ENCODE peak calls at places on chromosome 1, in five cellular contexts. One of them, this sample, is unnamed.

GRCh38 chr1:23814016-23814415 is 11.2 kb downstream of the HMGCL start:
- DNase-seq in NCI-H1436 treated with DMSO at 0.1 percent for 48 hours: no peak
- DNase-seq in T-helper 17 cell: no peak
- DNase-seq in MV-4-11: peak; percentile 22
- DNase-seq in activated T-helper 1 cell treated with Interleukin-2 at 50 U/mL for 16 hours: no peak
- DNase-seq in this sample: peak; percentile 67

GRCh38 chr1:109371271-109371739 is 26.4 kb downstream of the SORT1 start:
- DNase-seq in NCI-H1436 treated with DMSO at 0.1 percent for 48 hours: no peak
- DNase-seq in T-helper 17 cell: no peak
- DNase-seq in MV-4-11: peak; percentile 71
- DNase-seq in activated T-helper 1 cell treated with Interleukin-2 at 50 U/mL for 16 hours: no peak
- DNase-seq in this sample: peak; percentile 63

GRCh38 chr1:184945034-184945433 is 29.3 kb downstream of the NIBAN1 start:
- DNase-seq in NCI-H1436 treated with DMSO at 0.1 percent for 48 hours: no peak
- DNase-seq in T-helper 17 cell: no peak
- DNase-seq in MV-4-11: peak; percentile 91
- DNase-seq in activated T-helper 1 cell treated with Interleukin-2 at 50 U/mL for 16 hours: no peak
- DNase-seq in this sample: peak; percentile 42

GRCh38 chr1:199551967-199552565 is 475.4 kb upstream of the NR5A2 start:
- DNase-seq in NCI-H1436 treated with DMSO at 0.1 percent for 48 hours: peak; percentile 28
- DNase-seq in T-helper 17 cell: no peak
- DNase-seq in MV-4-11: peak; percentile 45
- DNase-seq in activated T-helper 1 cell treated with Interleukin-2 at 50 U/mL for 16 hours: no peak
- DNase-seq in this sample: peak; percentile 63

GRCh38 chr1:150192012-150192411 is 42.3 kb downstream of the PLEKHO1 start:
- DNase-seq in NCI-H1436 treated with DMSO at 0.1 percent for 48 hours: no peak
- DNase-seq in T-helper 17 cell: no peak
- DNase-seq in MV-4-11: no peak
- DNase-seq in activated T-helper 1 cell treated with Interleukin-2 at 50 U/mL for 16 hours: no peak
- DNase-seq in this sample: peak; percentile 15

GRCh38 chr1:143735764-143736461 is 235.9 kb downstream of the FAM72C start:
- DNase-seq in NCI-H1436 treated with DMSO at 0.1 percent for 48 hours: no peak
- DNase-seq in T-helper 17 cell: no peak
- DNase-seq in MV-4-11: peak; percentile 57
- DNase-seq in activated T-helper 1 cell treated with Interleukin-2 at 50 U/mL for 16 hours: no peak
- DNase-seq in this sample: peak; percentile 58

GRCh38 chr1:203172184-203173115 is 3.2 kb downstream of the MYBPH start:
- DNase-seq in NCI-H1436 treated with DMSO at 0.1 percent for 48 hours: no peak
- DNase-seq in T-helper 17 cell: no peak
- DNase-seq in MV-4-11: peak; percentile 42
- DNase-seq in activated T-helper 1 cell treated with Interleukin-2 at 50 U/mL for 16 hours: no peak
- DNase-seq in this sample: peak; percentile 50

GRCh38 chr1:84298336-84298687 is 3.2 kb upstream of the SAMD13 start:
- DNase-seq in NCI-H1436 treated with DMSO at 0.1 percent for 48 hours: no peak
- DNase-seq in T-helper 17 cell: peak; percentile 10
- DNase-seq in MV-4-11: peak; percentile 31
- DNase-seq in activated T-helper 1 cell treated with Interleukin-2 at 50 U/mL for 16 hours: peak; percentile 22
- DNase-seq in this sample: no peak

GRCh38 chr1:5108740-5109139 is 454.3 kb downstream of the AJAP1 start:
- DNase-seq in NCI-H1436 treated with DMSO at 0.1 percent for 48 hours: no peak
- DNase-seq in T-helper 17 cell: no peak
- DNase-seq in MV-4-11: no peak
- DNase-seq in activated T-helper 1 cell treated with Interleukin-2 at 50 U/mL for 16 hours: no peak
- DNase-seq in this sample: no peak

This sample was measured in fibroblast of mammary gland.